ENCODE peak calls at places on chromosomes 11 and 22, in five cellular contexts. Y is tibial nerve, Q is astrocyte, H is heart right ventricle, C is AG04450. F is an unnamed sample. For H3K9me3, the result is how much of the 10 kb centered on the place peaks cover.

GRCh38 chr11:5937868-5938602 is 4.0 kb upstream of the OR56A3 start:
- DNase-seq in Y (no peak), Q (no peak), H (no peak), C (no peak), F (no peak)

GRCh38 chr22:20456722-20457076 is 19.1 kb upstream of the SCARF2 start:
- DNase-seq in Y (no peak), Q (no peak), H (no peak), C (no peak), F (no peak)

GRCh38 chr11:24344222-24344621 is 152.6 kb upstream of the LUZP2 start:
- DNase-seq in Y (no peak), Q (no peak), H (no peak), C (no peak), F (no peak)

GRCh38 chr11:8338138-8338537 is 74.5 kb upstream of the LMO1 start:
- DNase-seq in Y (no peak), Q (no peak), H (peak), C (no peak), F (no peak)

GRCh38 chr22:50001388-50002231 is 11.0 kb downstream of the IL17REL start:
- DNase-seq in Y (no peak), Q (no peak), H (no peak), C (no peak), F (no peak)

GRCh38 chr22:44422742-44423370 is 75.2 kb downstream of the RTL6 start:
- DNase-seq in Y (no peak), Q (no peak), H (no peak), C (no peak), F (no peak)

GRCh38 chr22:42711895-42712837 is 8.5 kb downstream of the A4GALT start:
- DNase-seq in Y (no peak), Q (no peak), H (no peak), C (no peak), F (no peak)

GRCh38 chr11:68865241-68865640 is 23.5 kb upstream of the CPT1A start:
- DNase-seq in Y (no peak), Q (no peak), H (no peak), C (no peak), F (no peak)

GRCh38 chr11:72668645-72669347 is 5.4 kb downstream of the PDE2A start:
- DNase-seq in Y (no peak), Q (peak), H (no peak), C (no peak), F (no peak)

GRCh38 chr22:31039393-31039792 is 41.7 kb upstream of the SMTN start:
- DNase-seq in Y (peak), Q (no peak), H (peak), C (peak), F (no peak)

GRCh38 chr11:126712017-126712625 is 288.4 kb downstream of the KIRREL3 start:
- DNase-seq in Y (no peak), Q (no peak), H (no peak), C (no peak), F (no peak)

GRCh38 chr11:16338397-16338796 is 17.9 kb downstream of the SOX6 start:
- DNase-seq in Y (no peak), Q (no peak), H (no peak), C (peak), F (no peak)

GRCh38 chr11:105767945-105768344 is 158.1 kb downstream of the GRIA4 start:
- DNase-seq in Y (no peak), Q (no peak), H (no peak), C (no peak), F (no peak)

GRCh38 chr11:102760355-102761035 is 19.9 kb downstream of the MMP10 start:
- DNase-seq in Y (no peak), Q (peak), H (no peak), C (peak), F (no peak)

GRCh38 chr22:37560682-37561208 is 465 bp downstream of the CDC42EP1 start:
- DNase-seq in Y (no peak), Q (peak), H (peak), C (no peak), F (no peak)

GRCh38 chr22:25602924-25603323 is 38.4 kb downstream of the GRK3 start:
- DNase-seq in Y (no peak), Q (no peak), H (no peak), C (no peak), F (no peak)

GRCh38 chr11:45142241-45142885 is 4.1 kb upstream of the PRDM11 start:
- DNase-seq in Y (no peak), Q (no peak), H (no peak), C (no peak), F (no peak)

GRCh38 chr22:40853961-40854360 is 2.5 kb downstream of the ST13 start:
- DNase-seq in Y (no peak), Q (no peak), H (no peak), C (no peak), F (no peak)

GRCh38 chr11:77191823-77192495 is 63.9 kb downstream of the MYO7A start:
- DNase-seq in Y (no peak), Q (peak), H (no peak), C (no peak), F (peak)

GRCh38 chr11:14384338-14384737 is 25.4 kb upstream of the RRAS2 start:
- DNase-seq in Y (no peak), Q (no peak), H (no peak), C (peak), F (no peak)

GRCh38 chr11:284081-285020 is 4.6 kb upstream of the PGGHG start:
- DNase-seq in Y (no peak), Q (no peak), H (peak), C (no peak), F (no peak)

GRCh38 chr11:117834068-117834810 is 9.7 kb upstream of the FXYD2 start:
- DNase-seq in Y (no peak), Q (no peak), H (peak), C (no peak), F (no peak)

GRCh38 chr11:29324328-29324727 is 692.5 kb downstream of the KCNA4 start:
- DNase-seq in Y (no peak), Q (no peak), H (no peak), C (no peak), F (no peak)

GRCh38 chr11:125390949-125391348 is 105.1 kb downstream of the FEZ1 start:
- DNase-seq in Y (no peak), Q (peak), H (no peak), C (peak), F (no peak)

GRCh38 chr11:5992604-5993251 is 5.9 kb upstream of the OR52L1 start:
- DNase-seq in Y (no peak), Q (no peak), H (no peak), C (no peak), F (no peak)

GRCh38 chr11:26247340-26247739 is 84.6 kb upstream of the ANO3 start:
- DNase-seq in Y (no peak), Q (peak), H (no peak), C (no peak), F (no peak)

GRCh38 chr22:36522662-36523061 is 6.3 kb downstream of the EIF3D start:
- DNase-seq in Y (no peak), Q (no peak), H (no peak), C (no peak), F (no peak)

GRCh38 chr11:72924568-72925190 is 110.5 kb downstream of the ATG16L2 start:
- DNase-seq in Y (no peak), Q (peak), H (no peak), C (no peak), F (no peak)

GRCh38 chr22:41831383-41831782 is 1.5 kb upstream of the SREBF2 start:
- DNase-seq in Y (no peak), Q (no peak), H (no peak), C (no peak), F (no peak)

GRCh38 chr11:126419801-126420729 is 64.6 kb downstream of the ST3GAL4 start:
- DNase-seq in Y (no peak), Q (peak), H (no peak), C (no peak), F (no peak)

GRCh38 chr22:38941488-38941987 is 15.9 kb upstream of the APOBEC3A start:
- DNase-seq in Y (no peak), Q (no peak), H (no peak), C (no peak), F (no peak)

GRCh38 chr11:73637012-73637411 is 9.4 kb upstream of the PLEKHB1 start:
- DNase-seq in Y (no peak), Q (no peak), H (no peak), C (no peak), F (no peak)

GRCh38 chr22:47539374-47539773 is 776.9 kb downstream of the TBC1D22A start:
- DNase-seq in Y (no peak), Q (no peak), H (no peak), C (no peak), F (no peak)

GRCh38 chr22:47547239-47547661 is 784.8 kb downstream of the TBC1D22A start:
- DNase-seq in Y (no peak), Q (no peak), H (no peak), C (no peak), F (no peak)

GRCh38 chr22:47540011-47540410 is 777.6 kb downstream of the TBC1D22A start:
- DNase-seq in Y (no peak), Q (no peak), H (no peak), C (no peak), F (no peak)

GRCh38 chr22:47544696-47545095 is 782.2 kb downstream of the TBC1D22A start:
- DNase-seq in Y (no peak), Q (no peak), H (no peak), C (no peak), F (no peak)

GRCh38 chr22:47543447-47543846 is 781.0 kb downstream of the TBC1D22A start:
- DNase-seq in Y (no peak), Q (no peak), H (no peak), C (no peak), F (no peak)
- H3K9me3 ChIP-seq in Y (under half), Q (under half), H (under half), C (half or more), F (under half)

DNA sequence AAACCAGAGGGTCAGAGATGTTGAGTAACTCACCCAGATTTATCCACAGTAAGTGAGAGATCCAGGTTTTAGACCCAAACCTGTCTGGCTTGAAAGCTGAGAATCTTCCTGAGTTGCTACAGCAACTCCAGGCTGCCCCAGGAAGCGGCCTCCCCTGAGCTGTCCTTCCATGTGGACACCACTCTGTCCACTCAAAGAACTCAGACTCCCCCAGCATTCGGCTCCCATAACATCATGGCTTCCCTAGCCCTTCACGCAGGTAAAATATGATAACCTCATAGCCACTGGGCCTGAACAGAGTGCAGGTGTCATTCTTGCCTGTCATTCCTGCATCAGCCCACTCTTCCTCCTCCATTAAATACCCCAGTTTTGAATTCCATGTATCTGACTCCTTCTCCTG is 657.8 kb downstream of the TBC1D22A start:
- DNase-seq in Y (no peak), Q (no peak), H (no peak), C (no peak), F (no peak)
- H3K9me3 ChIP-seq in Y (under half), Q (under half), H (under half), C (under half), F (under half)

GRCh38 chr11:2651826-2652237 is 48.0 kb downstream of the KCNQ1OT1 start:
- DNase-seq in Y (no peak), Q (no peak), H (no peak), C (no peak), F (no peak)

GRCh38 chr11:2653930-2654739 is 45.7 kb downstream of the KCNQ1OT1 start:
- DNase-seq in Y (no peak), Q (no peak), H (no peak), C (no peak), F (no peak)

GRCh38 chr11:2652362-2652761 is 47.4 kb downstream of the KCNQ1OT1 start:
- DNase-seq in Y (no peak), Q (no peak), H (no peak), C (no peak), F (no peak)

GRCh38 chr11:2651054-2651617 is 48.7 kb downstream of the KCNQ1OT1 start:
- DNase-seq in Y (no peak), Q (no peak), H (no peak), C (no peak), F (no peak)

GRCh38 chr11:2652857-2653643 is 46.7 kb downstream of the KCNQ1OT1 start:
- DNase-seq in Y (no peak), Q (no peak), H (no peak), C (no peak), F (no peak)
- H3K9me3 ChIP-seq in Y (half or more), Q (under half), H (under half), C (half or more), F (under half)

GRCh38 chr11:134504146-134504905 is 92.3 kb upstream of the B3GAT1 start:
- DNase-seq in Y (no peak), Q (no peak), H (no peak), C (no peak), F (no peak)
- H3K9me3 ChIP-seq in Y (under half), Q (under half), H (under half), C (half or more), F (under half)